ENCODE peak calls at places on chromosome 5, in six cellular contexts. E, N, Z, V, H and X are unnamed samples.

GRCh38 chr5:39521945-39522590 is 97.3 kb upstream of the DAB2 start:
- DNase-seq in E (no peak), H (no peak), N (no peak), V (no peak), Z (no peak), X (no peak)

GRCh38 chr5:88663793-88664216 is 219.2 kb downstream of the MEF2C start:
- DNase-seq in E (no peak), H (no peak), Z (peak), V (no peak), N (no peak), X (no peak)

GRCh38 chr5:88979244-88979643 is 96.3 kb upstream of the MEF2C start:
- DNase-seq in V (no peak), N (peak), E (no peak), H (no peak), Z (no peak), X (no peak)

GRCh38 chr5:55636711-55637110 is 75.4 kb downstream of the SLC38A9 start:
- DNase-seq in V (no peak), H (no peak), Z (no peak), E (no peak), N (no peak), X (no peak)

GRCh38 chr5:59768204-59769040 is 125.1 kb downstream of the PDE4D start:
- DNase-seq in E (peak), Z (peak), V (no peak), H (peak), N (no peak), X (peak)

GRCh38 chr5:36090033-36090432 is 23.4 kb upstream of the UGT3A2 start:
- DNase-seq in Z (no peak), V (no peak), N (no peak), H (no peak), E (peak), X (no peak)

GRCh38 chr5:58904737-58905136 is 321.9 kb downstream of the RAB3C start:
- DNase-seq in Z (no peak), E (no peak), N (no peak), H (no peak), V (no peak), X (no peak)

GRCh38 chr5:163565931-163566608 is 60.7 kb downstream of the MAT2B start:
- DNase-seq in E (peak), N (peak), Z (no peak), V (no peak), H (peak), X (peak)

GRCh38 chr5:16245249-16245648 is 65.7 kb upstream of the MARCHF11 start:
- DNase-seq in N (no peak), E (no peak), V (no peak), H (no peak), Z (no peak), X (no peak)

GRCh38 chr5:167633931-167634341 is 657.5 kb upstream of the WWC1 start:
- DNase-seq in Z (no peak), N (no peak), V (no peak), H (no peak), E (no peak), X (no peak)

GRCh38 chr5:173321886-173322285 is 6.3 kb downstream of the STC2 start:
- DNase-seq in H (no peak), E (no peak), V (no peak), N (no peak), Z (no peak), X (no peak)

GRCh38 chr5:144484124-144484897 is 313.6 kb downstream of the KCTD16 start:
- DNase-seq in V (no peak), Z (no peak), N (no peak), E (peak), H (no peak), X (no peak)

GRCh38 chr5:176438959-176439757 is 9.0 kb upstream of the FAF2 start:
- DNase-seq in V (no peak), E (peak), H (no peak), N (no peak), Z (no peak), X (no peak)

GRCh38 chr5:134793111-134793510 is 34.5 kb downstream of the DDX46 start:
- DNase-seq in Z (no peak), V (no peak), H (no peak), N (no peak), E (no peak), X (no peak)

GRCh38 chr5:90866333-90866732 is 307.7 kb downstream of the ADGRV1 start:
- DNase-seq in H (no peak), Z (peak), V (no peak), N (no peak), E (peak), X (peak)

GRCh38 chr5:178667109-178667508 is 40.3 kb upstream of the CLK4 start:
- DNase-seq in E (no peak), V (no peak), Z (no peak), H (no peak), N (no peak), X (no peak)

GRCh38 chr5:23084815-23085214 is 231.7 kb upstream of the CDH12 start:
- DNase-seq in N (no peak), V (no peak), H (no peak), E (no peak), Z (no peak), X (no peak)

GRCh38 chr5:150410524-150411244 is 2.0 kb downstream of the CD74 start:
- DNase-seq in H (no peak), N (peak), E (peak), V (peak), Z (peak), X (peak)

GRCh38 chr5:43041669-43042175 is 1.6 kb upstream of the ANXA2R start:
- DNase-seq in H (peak), E (peak), V (peak), N (no peak), Z (peak), X (peak)

GRCh38 chr5:149615976-149616375 is 34.7 kb downstream of the ARHGEF37 start:
- DNase-seq in Z (no peak), V (no peak), N (no peak), E (no peak), H (no peak), X (no peak)

GRCh38 chr5:143352691-143353090 is 50.8 kb downstream of the NR3C1 start:
- DNase-seq in E (no peak), V (no peak), Z (no peak), N (no peak), H (no peak), X (no peak)